ENCODE peak calls at places on chromosomes 5 and 9, in seven cellular contexts. One of them, this sample, is unnamed.

GRCh38 chr9:134619983-134620612 is 21.5 kb upstream of the COL5A1 start:
- DNase-seq in transverse colon: no peak
- DNase-seq in stomach: no peak
- DNase-seq in HepG2: no peak
- DNase-seq in breast epithelium: peak; percentile 48
- DNase-seq in SK-N-SH: no peak
- DNase-seq in HCT116: no peak
- DNase-seq in this sample: no peak

GRCh38 chr9:14347408-14348224 is 33.7 kb upstream of the NFIB start:
- DNase-seq in HCT116: no peak
- DNase-seq in SK-N-SH: peak; percentile 9
- DNase-seq in transverse colon: peak; percentile 28
- DNase-seq in HepG2: no peak
- DNase-seq in breast epithelium: no peak
- DNase-seq in stomach: no peak
- DNase-seq in this sample: no peak

GRCh38 chr5:124080256-124080655 is 568.3 kb downstream of the CSNK1G3 start:
- DNase-seq in stomach: no peak
- DNase-seq in SK-N-SH: no peak
- DNase-seq in HCT116: no peak
- DNase-seq in breast epithelium: no peak
- DNase-seq in HepG2: peak; percentile 15
- DNase-seq in transverse colon: no peak
- DNase-seq in this sample: no peak

GRCh38 chr5:88045931-88046461 is 222.6 kb downstream of the TMEM161B start:
- DNase-seq in transverse colon: no peak
- DNase-seq in breast epithelium: no peak
- DNase-seq in stomach: no peak
- DNase-seq in HCT116: no peak
- DNase-seq in HepG2: no peak
- DNase-seq in SK-N-SH: no peak
- DNase-seq in this sample: no peak

GRCh38 chr5:131394128-131394527 is 130.3 kb downstream of the CDC42SE2 start:
- DNase-seq in stomach: peak; percentile 60
- DNase-seq in SK-N-SH: no peak
- DNase-seq in breast epithelium: no peak
- DNase-seq in HCT116: no peak
- DNase-seq in HepG2: no peak
- DNase-seq in transverse colon: no peak
- DNase-seq in this sample: no peak

GRCh38 chr5:97141031-97141430 is 1.4 kb downstream of the LIX1 start:
- DNase-seq in HCT116: no peak
- DNase-seq in HepG2: no peak
- DNase-seq in breast epithelium: no peak
- DNase-seq in transverse colon: no peak
- DNase-seq in SK-N-SH: no peak
- DNase-seq in stomach: no peak
- DNase-seq in this sample: no peak

GRCh38 chr9:26537211-26537610 is 355.4 kb downstream of the CAAP1 start:
- DNase-seq in SK-N-SH: no peak
- DNase-seq in stomach: no peak
- DNase-seq in HCT116: no peak
- DNase-seq in HepG2: no peak
- DNase-seq in transverse colon: no peak
- DNase-seq in breast epithelium: no peak
- DNase-seq in this sample: no peak

GRCh38 chr9:10045598-10045997 is 567.2 kb downstream of the PTPRD start:
- DNase-seq in HepG2: no peak
- DNase-seq in stomach: no peak
- DNase-seq in SK-N-SH: no peak
- DNase-seq in breast epithelium: no peak
- DNase-seq in transverse colon: no peak
- DNase-seq in HCT116: no peak
- DNase-seq in this sample: no peak

GRCh38 chr9:125409637-125410521 is 148.3 kb downstream of the GAPVD1 start:
- DNase-seq in SK-N-SH: peak; percentile 79
- DNase-seq in stomach: no peak
- DNase-seq in HCT116: peak; percentile 98
- DNase-seq in HepG2: peak; percentile 48
- DNase-seq in breast epithelium: no peak
- DNase-seq in transverse colon: no peak
- DNase-seq in this sample: no peak

GRCh38 chr5:78235289-78235688 is 59.2 kb downstream of the AP3B1 start:
- DNase-seq in SK-N-SH: no peak
- DNase-seq in HepG2: no peak
- DNase-seq in stomach: no peak
- DNase-seq in breast epithelium: no peak
- DNase-seq in HCT116: no peak
- DNase-seq in transverse colon: no peak
- DNase-seq in this sample: no peak

GRCh38 chr9:95005276-95006141 is 279.0 kb downstream of the AOPEP start:
- DNase-seq in transverse colon: no peak
- DNase-seq in HCT116: no peak
- DNase-seq in HepG2: no peak
- DNase-seq in breast epithelium: no peak
- DNase-seq in stomach: no peak
- DNase-seq in SK-N-SH: no peak
- DNase-seq in this sample: no peak

GRCh38 chr9:131478421-131478868 is 24.3 kb upstream of the POMT1 start:
- DNase-seq in HCT116: peak; percentile 3
- DNase-seq in stomach: peak; percentile 62
- DNase-seq in breast epithelium: no peak
- DNase-seq in transverse colon: peak; percentile 44
- DNase-seq in HepG2: peak; percentile 46
- DNase-seq in SK-N-SH: peak; percentile 86
- DNase-seq in this sample: no peak

DNA sequence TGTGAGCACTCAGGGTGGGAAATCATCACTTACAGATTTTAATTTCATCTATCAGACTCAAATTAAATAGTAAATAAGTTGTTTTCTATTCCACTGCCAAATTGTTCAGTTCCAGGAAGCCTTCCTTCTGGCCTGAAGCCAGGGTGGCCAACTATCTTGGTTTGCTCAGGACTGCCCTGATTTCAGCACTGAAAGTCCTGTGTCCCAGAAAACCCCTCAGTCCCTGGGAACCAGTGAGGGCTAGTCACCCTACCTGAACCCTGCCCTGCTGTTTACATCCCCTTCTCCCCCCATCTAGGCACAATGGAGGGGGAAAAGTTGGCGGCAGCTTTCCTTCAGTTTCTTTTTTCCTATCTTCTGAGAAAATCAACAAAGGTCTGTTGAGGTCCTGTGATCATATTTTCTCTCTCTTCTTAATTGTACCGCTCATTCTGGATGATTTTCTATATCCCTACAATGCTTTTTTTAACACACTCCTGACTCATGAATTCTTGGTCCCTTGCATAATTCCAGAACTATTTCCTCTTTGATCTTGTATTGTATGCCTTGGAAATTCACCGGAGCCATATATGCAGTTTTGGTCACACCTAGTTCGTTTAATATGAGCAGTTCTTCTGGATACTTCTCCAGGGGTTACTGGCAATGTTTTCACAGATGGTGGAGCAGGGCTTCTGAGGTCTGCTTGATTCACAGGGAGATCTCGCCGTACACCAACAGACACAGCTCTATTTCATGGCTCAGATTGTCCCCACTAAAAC is 103.8 kb downstream of the MAP1B start:
- DNase-seq in stomach: peak; percentile 68
- DNase-seq in SK-N-SH: no peak
- DNase-seq in transverse colon: peak; percentile 23
- DNase-seq in HCT116: no peak
- DNase-seq in breast epithelium: peak; percentile 58
- DNase-seq in HepG2: peak; percentile 44
- DNase-seq in this sample: no peak
- H3K4me1 ChIP-seq in stomach: peaks cover 11% of the 10 kb centered on the region
- H3K4me1 ChIP-seq in SK-N-SH: peaks cover 57% of the 10 kb centered on the region
- H3K4me1 ChIP-seq in transverse colon: peaks cover 11% of the 10 kb centered on the region
- H3K4me1 ChIP-seq in HCT116: peaks cover 10% of the 10 kb centered on the region
- H3K4me1 ChIP-seq in breast epithelium: no peaks in the 10 kb centered on the region
- H3K4me1 ChIP-seq in HepG2: peaks cover 19% of the 10 kb centered on the region
- H3K4me1 ChIP-seq in this sample: peaks cover 15% of the 10 kb centered on the region

DNA sequence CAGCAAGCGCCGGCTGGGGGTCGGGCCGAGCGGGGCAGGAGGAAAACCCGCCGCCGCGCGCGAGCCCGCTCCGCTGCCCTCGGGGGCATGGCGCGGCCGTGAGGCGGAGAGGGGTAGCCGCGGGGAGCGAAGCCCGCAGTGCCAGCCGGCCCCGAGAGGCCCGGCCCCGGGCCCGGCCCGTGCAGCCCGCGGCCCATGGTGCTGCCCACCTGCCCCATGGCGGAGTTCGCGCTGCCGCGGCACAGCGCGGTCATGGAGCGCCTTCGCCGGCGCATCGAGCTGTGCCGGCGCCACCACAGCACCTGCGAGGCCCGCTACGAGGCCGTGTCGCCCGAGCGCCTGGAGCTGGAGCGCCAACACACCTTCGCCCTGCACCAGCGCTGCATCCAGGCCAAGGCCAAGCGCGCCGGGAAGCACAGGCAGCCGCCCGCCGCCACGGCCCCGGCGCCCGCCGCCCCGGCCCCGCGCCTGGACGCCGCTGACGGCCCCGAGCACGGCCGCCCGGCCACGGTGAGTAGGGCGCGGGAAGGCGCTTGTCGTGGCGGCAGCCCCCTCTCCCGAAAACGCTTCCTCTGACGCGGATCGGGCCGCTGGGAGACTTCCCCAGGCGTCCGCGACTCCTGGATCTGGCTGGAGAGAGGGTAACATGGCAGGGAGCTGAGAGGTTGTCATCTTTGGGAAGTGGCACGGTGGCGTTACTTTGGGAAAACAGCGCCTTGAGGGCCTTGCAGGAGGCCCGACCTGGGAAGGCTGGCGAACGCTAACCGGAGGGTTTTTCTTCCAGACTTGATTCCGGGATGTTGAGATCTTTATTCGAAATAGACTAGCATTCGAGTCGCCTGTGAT is 519 bp downstream of the MAML1 start:
- DNase-seq in breast epithelium: no peak
- DNase-seq in stomach: peak; percentile 40
- DNase-seq in transverse colon: peak; percentile 36
- DNase-seq in HepG2: no peak
- DNase-seq in SK-N-SH: peak; percentile 83
- DNase-seq in HCT116: no peak
- DNase-seq in this sample: no peak
- TF ChIP-seq POLR2AphosphoS5 in breast epithelium: peak; percentile 14
- TF ChIP-seq POLR2AphosphoS5 in stomach: no peak
- TF ChIP-seq POLR2AphosphoS5 in transverse colon: no peak
- TF ChIP-seq POLR2AphosphoS5 in HepG2: no peak
- TF ChIP-seq POLR2AphosphoS5 in SK-N-SH: no peak
- TF ChIP-seq POLR2AphosphoS5 in HCT116: no peak
- TF ChIP-seq POLR2AphosphoS5 in this sample: peak; percentile 29

GRCh38 chr5:80212171-80212667 is 43.6 kb downstream of the SERINC5 start:
- DNase-seq in breast epithelium: no peak
- DNase-seq in HepG2: no peak
- DNase-seq in stomach: no peak
- DNase-seq in transverse colon: no peak
- DNase-seq in HCT116: no peak
- DNase-seq in SK-N-SH: no peak
- DNase-seq in this sample: no peak
- H3K4me1 ChIP-seq in breast epithelium: no peaks in the 10 kb centered on the region
- H3K4me1 ChIP-seq in HepG2: peaks cover 94% of the 10 kb centered on the region
- H3K4me1 ChIP-seq in stomach: peaks cover 8% of the 10 kb centered on the region
- H3K4me1 ChIP-seq in transverse colon: peaks cover 28% of the 10 kb centered on the region
- H3K4me1 ChIP-seq in HCT116: peaks cover 3% of the 10 kb centered on the region
- H3K4me1 ChIP-seq in SK-N-SH: no peaks in the 10 kb centered on the region
- H3K4me1 ChIP-seq in this sample: peaks cover 10% of the 10 kb centered on the region

DNA sequence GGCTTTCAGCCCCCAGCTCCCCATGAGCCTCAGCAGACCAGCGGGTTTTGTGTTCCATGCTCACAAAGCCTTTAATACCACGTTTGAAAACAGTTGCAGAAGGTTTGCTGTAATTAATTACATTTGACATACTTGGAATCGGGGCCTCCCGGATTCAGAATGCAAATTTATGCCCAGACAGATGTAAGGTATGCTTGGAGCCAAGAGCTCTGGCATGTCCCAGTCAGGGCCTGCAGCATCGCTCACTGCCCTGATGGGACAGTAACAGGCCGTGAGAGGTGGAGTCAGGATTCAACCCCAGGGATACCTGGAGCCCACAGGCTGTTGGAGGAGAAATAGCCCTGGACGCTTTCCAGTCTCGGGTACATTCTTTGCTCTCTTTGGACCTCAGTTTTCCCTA is 12.3 kb downstream of the ZNF618 start:
- DNase-seq in breast epithelium: no peak
- DNase-seq in HCT116: no peak
- DNase-seq in transverse colon: no peak
- DNase-seq in HepG2: no peak
- DNase-seq in stomach: no peak
- DNase-seq in SK-N-SH: no peak
- DNase-seq in this sample: no peak
- TF ChIP-seq POLR2AphosphoS5 in breast epithelium: no peak
- TF ChIP-seq POLR2AphosphoS5 in HCT116: no peak
- TF ChIP-seq POLR2AphosphoS5 in transverse colon: no peak
- TF ChIP-seq POLR2AphosphoS5 in HepG2: no peak
- TF ChIP-seq POLR2AphosphoS5 in stomach: no peak
- TF ChIP-seq POLR2AphosphoS5 in SK-N-SH: no peak
- TF ChIP-seq POLR2AphosphoS5 in this sample: no peak

This sample was measured in esophagus muscularis mucosa.